ENCODE peak calls at places on chromosomes 16 and 17, in four cellular contexts. M is transverse colon, I is AG04449, B is heart right ventricle. K is an unnamed sample.

GRCh38 chr17:77631307-77631706 is 327.2 kb upstream of the TNRC6C start:
- DNase-seq in M (no peak), B (no peak), I (no peak), K (no peak)

GRCh38 chr16:52561910-52562741 is 15.2 kb upstream of the TOX3 start:
- DNase-seq in B (no peak), I (no peak), M (peak), K (no peak)

GRCh38 chr16:59527206-59527997 is 793.3 kb upstream of the GOT2 start:
- DNase-seq in I (peak), B (no peak), M (no peak), K (peak)

GRCh38 chr17:36761203-36761945 is 160.0 kb downstream of the MRM1 start:
- DNase-seq in B (no peak), I (no peak), M (no peak), K (no peak)

GRCh38 chr17:55641559-55642160 is 81.0 kb downstream of the TMEM100 start:
- DNase-seq in M (peak), I (peak), B (peak), K (peak)

GRCh38 chr16:24670623-24671454 is 58.6 kb upstream of the TNRC6A start:
- DNase-seq in B (peak), I (no peak), M (peak), K (peak)

GRCh38 chr17:43662432-43663141 is 865 bp upstream of the MEOX1 start:
- DNase-seq in M (no peak), I (no peak), B (no peak), K (no peak)

GRCh38 chr17:12136646-12137045 is 116.0 kb downstream of the MAP2K4 start:
- DNase-seq in I (no peak), M (no peak), B (no peak), K (no peak)

GRCh38 chr17:18362509-18363020 is 785 bp downstream of the SHMT1 start:
- DNase-seq in I (no peak), B (peak), M (peak), K (peak)

GRCh38 chr17:36848008-36848902 is 89.0 kb upstream of the LHX1 start:
- DNase-seq in M (no peak), I (no peak), B (no peak), K (no peak)

GRCh38 chr16:19108409-19109287 is 5.1 kb upstream of the ITPRIPL2 start:
- DNase-seq in M (no peak), I (no peak), B (no peak), K (no peak)

GRCh38 chr17:39688475-39688835 is 598 bp upstream of the PGAP3 start:
- DNase-seq in I (no peak), M (no peak), B (no peak), K (no peak)

GRCh38 chr16:49491111-49491670 is 117.6 kb downstream of the C16orf78 start:
- DNase-seq in I (no peak), M (no peak), B (no peak), K (no peak)

GRCh38 chr17:12599185-12599920 is 66.3 kb upstream of the MYOCD start:
- DNase-seq in I (no peak), M (no peak), B (no peak), K (no peak)

GRCh38 chr16:69363281-69363717 is 11.7 kb upstream of the TMED6 start:
- DNase-seq in M (no peak), I (no peak), B (no peak), K (no peak)

GRCh38 chr16:8915722-8916321 is 33.7 kb downstream of the LITAFD start:
- DNase-seq in B (no peak), I (no peak), M (no peak), K (no peak)

GRCh38 chr17:21689604-21690003 is 2.7 kb upstream of the KCNJ18 start:
- DNase-seq in M (no peak), I (peak), B (no peak), K (no peak)

GRCh38 chr16:7313170-7313569 is 19.5 kb upstream of the RBFOX1 start:
- DNase-seq in B (no peak), I (no peak), M (no peak), K (no peak)

GRCh38 chr16:9797306-9797705 is 384.9 kb downstream of the GRIN2A start:
- DNase-seq in M (no peak), I (no peak), B (peak), K (peak)

GRCh38 chr16:70331588-70332358 is 14.9 kb upstream of the DDX19A start:
- DNase-seq in M (no peak), I (no peak), B (no peak), K (no peak)

GRCh38 chr17:76726766-76727718 is at the start of gene METTL23:
- DNase-seq in B (peak), M (peak), I (no peak), K (no peak)

GRCh38 chr16:81808933-81809480 is 29.9 kb downstream of the PLCG2 start:
- DNase-seq in I (no peak), B (no peak), M (peak), K (no peak)

GRCh38 chr17:27315796-27316465 is 22.0 kb downstream of the WSB1 start:
- DNase-seq in I (no peak), M (no peak), B (no peak), K (no peak)

GRCh38 chr17:2056221-2057129 is 1.6 kb downstream of the HIC1 start:
- DNase-seq in M (peak), B (no peak), I (no peak), K (no peak)

GRCh38 chr16:88811850-88812736 is at the start of gene APRT:
- DNase-seq in M (peak), I (peak), B (peak), K (peak)
- TF ChIP-seq CTCF in M (peak), I (peak), B (peak), K (no peak)

GRCh38 chr17:45225051-45225700 is 3.5 kb downstream of the FMNL1 start:
- DNase-seq in B (no peak), M (no peak), I (no peak), K (no peak)
- H3K4me3 ChIP-seq in B (peak), M (no peak), I (no peak), K (no peak)

GRCh38 chr16:12951392-12951791 is 50.0 kb downstream of the SHISA9 start:
- DNase-seq in B (no peak), I (no peak), M (no peak), K (no peak)
- TF ChIP-seq CTCF in B (no peak), I (no peak), M (no peak), K (no peak)

DNA sequence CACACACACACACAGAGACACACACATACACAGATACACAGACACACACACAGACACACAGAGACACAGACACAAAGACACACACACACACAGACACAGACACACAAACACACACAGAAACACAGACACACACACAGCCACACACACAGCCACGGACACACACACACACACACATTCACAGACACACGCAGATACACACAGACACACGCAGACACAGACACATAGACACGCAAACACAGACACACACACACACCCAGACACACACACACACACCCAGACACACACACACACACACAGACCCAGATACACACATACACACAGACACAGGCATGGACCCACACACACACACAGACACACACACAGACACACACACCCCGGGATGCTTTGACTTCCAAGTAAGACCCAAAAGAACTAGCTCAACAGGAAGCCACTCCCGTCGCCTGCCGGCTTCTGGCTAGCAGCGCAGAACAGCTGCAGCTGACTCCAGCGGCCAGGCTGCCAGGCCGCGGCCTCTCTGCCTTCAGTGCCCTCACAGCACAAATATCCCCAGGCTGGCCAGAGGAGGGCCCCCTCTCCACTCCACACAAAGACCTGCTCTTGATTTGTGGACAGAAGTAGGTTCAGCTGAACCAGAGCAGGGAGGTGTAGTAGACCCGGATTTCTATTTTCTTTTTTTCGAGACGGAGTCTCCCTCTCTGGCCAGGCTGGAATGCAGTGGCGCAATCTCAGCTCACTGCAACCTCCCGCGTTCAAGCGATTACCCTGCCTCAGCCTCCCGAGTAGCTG is 6.0 kb upstream of the CHRNE start:
- DNase-seq in I (peak), M (peak), B (peak), K (peak)
- H3K4me3 ChIP-seq in I (no peak), M (no peak), B (no peak), K (no peak)

GRCh38 chr17:50201226-50201854 is at the start of gene COL1A1:
- DNase-seq in B (peak), M (peak), I (no peak), K (no peak)

GRCh38 chr17:50205111-50205821 is 3.8 kb upstream of the COL1A1 start:
- DNase-seq in I (no peak), B (peak), M (peak), K (no peak)

GRCh38 chr17:50203589-50204345 is 2.3 kb upstream of the COL1A1 start:
- DNase-seq in M (peak), I (peak), B (no peak), K (no peak)

GRCh38 chr17:50204431-50204830 is 3.0 kb upstream of the COL1A1 start:
- DNase-seq in B (no peak), I (no peak), M (peak), K (no peak)

GRCh38 chr17:50203086-50203485 is 1.7 kb upstream of the COL1A1 start:
- DNase-seq in M (no peak), I (no peak), B (no peak), K (no peak)
- TF ChIP-seq CTCF in M (no peak), I (peak), B (no peak), K (no peak)

GRCh38 chr17:82321947-82322466 is 4.6 kb upstream of the CD7 start:
- DNase-seq in M (no peak), B (no peak), I (no peak), K (no peak)

GRCh38 chr17:82325286-82326180 is 8.0 kb downstream of the SECTM1 start:
- DNase-seq in M (no peak), B (no peak), I (no peak), K (no peak)

GRCh38 chr17:82322526-82323453 is 5.4 kb upstream of the CD7 start:
- DNase-seq in M (no peak), I (no peak), B (no peak), K (no peak)

GRCh38 chr17:82324566-82325285 is 7.3 kb upstream of the CD7 start:
- DNase-seq in M (peak), I (no peak), B (no peak), K (no peak)

DNA sequence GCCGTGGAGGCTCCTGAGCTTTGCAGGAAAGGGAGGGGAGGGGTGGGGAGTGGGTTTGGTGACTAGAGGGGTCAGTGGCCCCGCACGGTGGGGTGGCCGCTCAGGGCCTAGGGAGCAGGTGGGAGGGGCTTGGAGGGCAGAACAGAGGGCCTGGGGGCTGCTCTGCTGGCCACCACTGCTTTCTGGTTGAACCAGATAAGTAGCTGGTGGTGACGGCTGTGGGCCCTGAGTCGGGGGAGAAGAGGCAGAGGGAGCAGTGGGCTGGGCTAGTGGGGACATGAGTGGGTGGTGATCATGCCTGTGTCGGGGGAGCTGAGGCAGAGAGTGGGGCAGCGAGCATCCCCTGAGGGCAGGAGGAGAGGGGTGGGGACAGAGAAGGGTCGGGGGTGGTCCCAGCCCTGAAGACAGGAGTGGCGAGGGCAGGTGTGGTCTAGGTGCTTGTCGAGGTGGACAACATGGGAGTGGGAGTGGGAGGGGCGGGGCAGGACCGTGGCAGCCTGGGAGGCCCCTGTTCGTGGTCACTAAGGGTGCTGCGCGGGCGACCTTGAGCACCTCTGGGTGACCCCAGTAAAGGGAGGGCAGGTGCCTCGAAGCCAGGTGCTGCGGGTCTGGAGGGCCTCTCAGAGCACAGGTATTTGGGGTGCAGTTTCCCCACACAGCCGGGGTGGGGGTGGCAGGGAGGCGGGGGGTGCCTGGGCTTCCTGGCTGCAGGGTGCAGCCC is 6.3 kb upstream of the CD7 start:
- DNase-seq in M (no peak), B (no peak), I (no peak), K (no peak)
- H3K4me3 ChIP-seq in M (no peak), B (no peak), I (no peak), K (no peak)

GRCh38 chr17:7548585-7549400 is at the start of gene TNFSF12:
- DNase-seq in M (peak), I (no peak), B (peak), K (no peak)
- TF ChIP-seq CTCF in M (peak), I (peak), B (peak), K (peak)

DNA sequence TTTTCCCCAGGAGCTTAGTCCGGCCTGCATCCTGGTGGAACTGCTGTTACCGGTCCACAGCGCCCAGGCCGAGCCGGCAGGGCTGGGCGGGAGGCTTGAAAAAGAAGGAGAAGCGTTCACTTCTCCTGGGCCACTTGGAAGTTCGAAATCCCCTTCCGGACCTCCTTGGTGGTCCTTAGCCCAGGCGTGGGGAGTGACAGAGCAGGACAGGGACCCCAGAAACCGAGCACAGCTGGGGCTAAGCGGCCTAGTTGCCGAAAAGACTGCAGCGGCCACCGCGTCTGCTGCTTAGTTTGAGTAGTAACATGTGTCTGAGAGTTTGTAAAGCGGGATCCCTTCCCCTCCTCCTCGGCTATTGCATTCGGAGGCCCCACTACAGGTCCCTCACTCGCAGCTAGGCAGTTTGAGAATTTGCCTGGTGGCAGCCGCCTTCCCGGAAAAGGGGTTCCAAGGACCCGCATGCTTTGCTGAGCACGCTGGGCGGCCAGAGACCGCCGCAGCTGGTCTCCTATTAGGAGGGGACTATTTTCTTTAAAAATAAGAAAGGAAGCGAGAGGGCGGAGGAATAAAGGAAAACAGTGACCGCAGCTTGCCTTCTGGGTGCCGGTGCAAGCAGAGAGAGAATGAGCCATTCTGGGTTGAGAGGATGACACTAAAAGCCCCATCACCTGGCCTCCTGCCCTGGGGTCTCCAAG is 980 bp upstream of the HOXB5 start:
- DNase-seq in M (no peak), I (no peak), B (no peak), K (no peak)
- H3K4me3 ChIP-seq in M (peak), I (peak), B (no peak), K (no peak)